ENCODE peak calls at places on chromosomes 1 and 21, in ten cellular contexts. Z, Q, S, G, Y, O, F, E, D and B are unnamed samples.

GRCh38 chr1:111520040-111520439 is 16.6 kb upstream of the ADORA3 start:
- DNase-seq in Z (no peak), Q (no peak), S (no peak), G (no peak), Y (no peak), O (no peak), F (no peak), E (no peak), D (no peak), B (no peak)

GRCh38 chr1:234923626-234924025 is 205.0 kb downstream of the TOMM20 start:
- DNase-seq in Z (no peak), Q (no peak), S (no peak), G (peak), Y (peak), O (no peak), F (no peak), E (peak), D (no peak), B (no peak)

GRCh38 chr1:2300851-2301606 is 72.9 kb downstream of the SKI start:
- DNase-seq in Z (peak), Q (no peak), S (no peak), G (peak), Y (peak), O (peak), F (peak), E (peak), D (peak), B (peak)

GRCh38 chr1:168421399-168422004 is 122.3 kb downstream of the XCL2 start:
- DNase-seq in Z (no peak), Q (no peak), S (no peak), G (no peak), Y (no peak), O (no peak), F (no peak), E (no peak), D (peak), B (no peak)

GRCh38 chr1:79781261-79781660 is 774.7 kb upstream of the ADGRL4 start:
- DNase-seq in Z (peak), Q (no peak), S (no peak), G (no peak), Y (no peak), O (no peak), F (no peak), E (no peak), D (no peak), B (no peak)

GRCh38 chr1:172720325-172720724 is 61.4 kb downstream of the FASLG start:
- DNase-seq in Z (no peak), Q (no peak), S (no peak), G (no peak), Y (no peak), O (no peak), F (no peak), E (no peak), D (no peak), B (no peak)

GRCh38 chr1:220316291-220316690 is 44.0 kb upstream of the RAB3GAP2 start:
- DNase-seq in Z (no peak), Q (no peak), S (no peak), G (no peak), Y (no peak), O (no peak), F (no peak), E (no peak), D (no peak), B (no peak)

GRCh38 chr1:11979453-11979817 is 809 bp upstream of the MFN2 start:
- DNase-seq in Z (no peak), Q (no peak), S (no peak), G (no peak), Y (peak), O (no peak), F (no peak), E (no peak), D (no peak), B (no peak)

GRCh38 chr1:198890531-198890930 is 251.7 kb downstream of the PTPRC start:
- DNase-seq in Z (peak), Q (no peak), S (peak), G (no peak), Y (no peak), O (no peak), F (no peak), E (no peak), D (no peak), B (no peak)

GRCh38 chr1:178496410-178497135 is at the start of gene CLEC20A:
- DNase-seq in Z (no peak), Q (no peak), S (no peak), G (no peak), Y (no peak), O (no peak), F (no peak), E (peak), D (no peak), B (no peak)

GRCh38 chr1:110237406-110238152 is 27.5 kb downstream of the KCNC4 start:
- DNase-seq in Z (no peak), Q (no peak), S (no peak), G (no peak), Y (no peak), O (no peak), F (no peak), E (peak), D (no peak), B (no peak)

GRCh38 chr1:110582378-110582777 is 23.8 kb downstream of the KCNA2 start:
- DNase-seq in Z (no peak), Q (no peak), S (no peak), G (no peak), Y (no peak), O (no peak), F (no peak), E (no peak), D (no peak), B (no peak)

GRCh38 chr1:150579955-150580642 is 689 bp upstream of the MCL1 start:
- DNase-seq in Z (no peak), Q (no peak), S (no peak), G (no peak), Y (no peak), O (no peak), F (no peak), E (peak), D (no peak), B (no peak)

DNA sequence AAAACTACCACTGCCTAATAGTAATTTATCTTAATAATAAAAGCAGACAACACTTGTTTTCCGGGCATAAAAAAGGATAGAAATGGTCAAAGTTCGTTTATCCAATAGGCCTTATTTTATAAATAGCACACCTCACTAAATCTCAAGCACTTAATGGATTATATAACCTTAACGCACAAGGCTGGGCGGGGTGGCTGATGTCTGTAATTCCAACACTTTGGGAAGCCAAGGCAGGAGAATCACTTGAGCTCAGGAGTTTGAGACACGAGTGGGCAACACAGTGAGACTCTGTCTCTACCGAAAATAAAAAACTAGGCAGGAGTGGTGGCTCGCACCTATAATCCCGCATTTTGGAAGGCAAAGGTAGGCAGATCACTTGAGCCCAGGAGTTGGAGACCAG is 12.4 kb downstream of the EIF4G3 start:
- DNase-seq in Z (no peak), Q (no peak), S (no peak), G (no peak), Y (no peak), O (no peak), F (no peak), E (no peak), D (no peak), B (no peak)
- H3K27ac ChIP-seq in Z (no peak), Q (no peak), S (no peak), G (no peak), Y (no peak), O (peak), F (no peak), E (no peak), D (no peak), B (no peak)

GRCh38 chr21:46065215-46065992 is 32.5 kb upstream of the COL6A2 start:
- DNase-seq in Z (peak), Q (no peak), S (peak), G (no peak), Y (peak), O (peak), F (no peak), E (no peak), D (no peak), B (no peak)

GRCh38 chr21:46067505-46068201 is 30.3 kb upstream of the COL6A2 start:
- DNase-seq in Z (no peak), Q (no peak), S (no peak), G (no peak), Y (no peak), O (no peak), F (no peak), E (peak), D (no peak), B (no peak)

GRCh38 chr21:46068516-46069079 is 29.3 kb upstream of the COL6A2 start:
- DNase-seq in Z (no peak), Q (no peak), S (no peak), G (no peak), Y (no peak), O (no peak), F (no peak), E (peak), D (no peak), B (no peak)

GRCh38 chr21:46065993-46066842 is 31.7 kb upstream of the COL6A2 start:
- DNase-seq in Z (peak), Q (no peak), S (no peak), G (no peak), Y (no peak), O (no peak), F (no peak), E (peak), D (no peak), B (no peak)

DNA sequence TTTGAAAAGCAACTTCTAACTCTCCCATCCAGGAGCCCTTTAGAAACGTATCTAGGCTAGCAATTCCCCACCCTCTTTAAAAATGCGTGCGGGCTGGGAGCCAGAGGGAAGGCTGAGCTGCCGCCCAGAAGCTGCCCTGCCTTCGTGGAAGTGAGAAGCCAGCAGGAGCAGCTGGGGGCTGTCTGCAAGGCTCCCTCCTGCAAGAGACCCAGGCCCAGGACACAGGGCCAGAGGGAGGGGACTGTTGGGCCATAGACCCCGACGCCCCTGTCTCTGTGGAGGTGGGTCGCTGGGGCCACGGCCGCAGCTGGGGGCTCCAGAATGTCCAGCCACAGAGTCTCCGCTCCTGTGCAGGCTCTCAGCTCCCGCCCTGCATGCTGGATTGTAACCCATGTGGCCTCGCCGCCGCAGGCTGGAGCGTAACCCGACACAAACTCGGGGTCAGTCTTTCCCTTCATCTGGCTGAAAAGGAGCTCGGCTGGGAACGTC is 31.0 kb upstream of the COL6A2 start:
- DNase-seq in Z (peak), Q (peak), S (no peak), G (no peak), Y (peak), O (peak), F (no peak), E (peak), D (no peak), B (no peak)
- H3K27ac ChIP-seq in Z (peak), Q (no peak), S (no peak), G (no peak), Y (peak), O (peak), F (peak), E (peak), D (no peak), B (no peak)

GRCh38 chr1:95004013-95004412 is 68.7 kb downstream of the ALG14 start:
- DNase-seq in Z (no peak), Q (no peak), S (no peak), G (no peak), Y (no peak), O (no peak), F (no peak), E (no peak), D (no peak), B (no peak)

GRCh38 chr1:95003433-95003738 is 69.4 kb downstream of the ALG14 start:
- DNase-seq in Z (peak), Q (no peak), S (no peak), G (no peak), Y (no peak), O (no peak), F (no peak), E (no peak), D (no peak), B (no peak)

GRCh38 chr1:95002167-95002566 is 70.6 kb downstream of the ALG14 start:
- DNase-seq in Z (no peak), Q (no peak), S (no peak), G (no peak), Y (no peak), O (no peak), F (no peak), E (no peak), D (no peak), B (no peak)

GRCh38 chr1:95005584-95005983 is 67.2 kb downstream of the ALG14 start:
- DNase-seq in Z (no peak), Q (no peak), S (no peak), G (no peak), Y (no peak), O (no peak), F (no peak), E (no peak), D (no peak), B (no peak)

DNA sequence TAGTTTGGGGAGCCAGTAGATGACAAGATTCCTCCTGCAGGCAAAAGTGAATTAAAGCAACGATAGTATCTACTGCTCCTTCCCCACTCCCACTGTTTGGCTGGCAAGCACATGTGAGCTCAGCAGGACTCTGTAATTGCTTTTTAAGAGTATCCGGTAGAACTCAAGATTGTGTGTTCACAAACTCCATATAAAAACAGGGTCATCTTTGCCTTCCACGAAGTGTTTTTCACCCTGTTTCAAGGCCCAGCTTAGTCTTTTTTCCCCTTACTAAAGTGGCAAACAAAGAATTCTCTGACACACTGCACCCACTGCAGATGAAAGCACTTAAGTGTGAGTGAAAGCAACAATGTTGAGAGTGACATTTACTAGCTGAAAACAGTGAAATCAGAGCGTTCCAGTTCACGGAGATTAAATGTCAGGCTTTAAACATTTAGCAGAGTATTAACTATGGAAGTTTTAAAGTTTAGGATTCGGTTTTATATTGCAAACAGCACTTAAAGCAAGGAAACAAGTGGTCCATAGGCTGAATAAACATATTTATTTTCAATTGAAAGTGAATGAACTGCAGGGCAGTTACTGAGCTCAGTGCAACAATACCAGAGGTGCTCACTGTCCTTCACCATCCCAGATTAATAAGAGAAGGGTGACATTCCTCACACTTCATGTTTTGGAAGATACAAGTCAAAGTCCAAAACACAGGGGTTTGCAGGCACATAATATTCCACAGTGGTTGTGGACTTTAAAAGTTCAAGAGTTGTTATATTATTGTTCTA is 69.9 kb downstream of the ALG14 start:
- DNase-seq in Z (peak), Q (no peak), S (no peak), G (no peak), Y (no peak), O (no peak), F (no peak), E (no peak), D (no peak), B (no peak)
- H3K27ac ChIP-seq in Z (peak), Q (no peak), S (peak), G (no peak), Y (peak), O (no peak), F (peak), E (no peak), D (no peak), B (no peak)

GRCh38 chr1:214547747-214548146 is 3.7 kb downstream of the PTPN14 start:
- DNase-seq in Z (no peak), Q (no peak), S (no peak), G (no peak), Y (no peak), O (no peak), F (no peak), E (no peak), D (no peak), B (no peak)

GRCh38 chr1:214545293-214545692 is 6.1 kb downstream of the PTPN14 start:
- DNase-seq in Z (no peak), Q (no peak), S (no peak), G (no peak), Y (no peak), O (no peak), F (no peak), E (no peak), D (no peak), B (no peak)

GRCh38 chr1:214546076-214546475 is 5.3 kb downstream of the PTPN14 start:
- DNase-seq in Z (no peak), Q (no peak), S (no peak), G (no peak), Y (no peak), O (no peak), F (no peak), E (no peak), D (no peak), B (no peak)

GRCh38 chr1:214548988-214549387 is 2.4 kb downstream of the PTPN14 start:
- DNase-seq in Z (peak), Q (peak), S (peak), G (peak), Y (peak), O (peak), F (peak), E (no peak), D (no peak), B (no peak)

DNA sequence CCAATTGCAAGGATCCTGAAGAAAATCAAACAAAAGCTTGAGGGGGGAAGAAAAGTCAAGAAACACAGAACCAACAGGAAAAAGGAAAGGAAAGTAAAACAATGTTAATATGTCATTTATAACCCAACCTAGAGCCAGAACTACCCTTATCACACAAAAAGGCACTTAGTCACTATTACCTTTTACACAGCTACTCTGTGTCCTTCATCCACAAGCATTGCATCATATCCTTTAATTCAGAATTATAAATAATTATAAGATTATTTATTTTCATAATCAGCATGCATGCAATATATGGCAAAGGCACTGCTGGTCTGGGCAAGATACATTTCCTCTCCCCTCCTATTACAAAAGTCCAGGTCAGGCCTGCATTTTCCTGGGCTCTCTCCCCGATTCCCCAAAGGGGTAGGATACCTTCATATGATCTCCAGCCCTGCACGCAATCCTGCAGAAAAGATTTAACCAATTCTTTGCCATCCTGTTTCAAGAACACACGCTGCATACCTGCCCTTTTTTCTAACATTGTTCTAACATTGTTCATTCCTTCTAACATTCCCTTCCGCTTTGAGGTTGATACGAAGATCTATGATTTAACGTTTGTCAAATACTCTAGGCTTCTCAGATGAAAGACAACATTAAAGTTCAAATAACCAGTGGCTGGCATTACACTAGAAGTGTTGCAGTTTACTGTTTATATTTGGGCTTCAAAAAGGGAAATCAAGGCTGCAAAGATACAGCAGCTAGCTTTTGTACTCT is 4.3 kb downstream of the PTPN14 start:
- DNase-seq in Z (no peak), Q (no peak), S (no peak), G (no peak), Y (no peak), O (no peak), F (no peak), E (no peak), D (no peak), B (no peak)
- H3K27ac ChIP-seq in Z (no peak), Q (peak), S (no peak), G (peak), Y (peak), O (peak), F (no peak), E (no peak), D (no peak), B (no peak)

GRCh38 chr1:93616996-93617669 is 64.5 kb downstream of the BCAR3 start:
- DNase-seq in Z (no peak), Q (peak), S (no peak), G (peak), Y (peak), O (no peak), F (no peak), E (no peak), D (no peak), B (no peak)

GRCh38 chr1:93615201-93616150 is 66.2 kb downstream of the BCAR3 start:
- DNase-seq in Z (peak), Q (no peak), S (peak), G (no peak), Y (peak), O (no peak), F (no peak), E (no peak), D (no peak), B (peak)

GRCh38 chr1:93616221-93616995 is 65.2 kb downstream of the BCAR3 start:
- DNase-seq in Z (no peak), Q (no peak), S (no peak), G (no peak), Y (no peak), O (no peak), F (no peak), E (no peak), D (no peak), B (no peak)

GRCh38 chr1:93619507-93620168 is 62.0 kb downstream of the BCAR3 start:
- DNase-seq in Z (no peak), Q (no peak), S (no peak), G (no peak), Y (no peak), O (no peak), F (no peak), E (no peak), D (no peak), B (no peak)

GRCh38 chr1:93617670-93618488 is 63.8 kb downstream of the BCAR3 start:
- DNase-seq in Z (no peak), Q (peak), S (no peak), G (peak), Y (no peak), O (no peak), F (no peak), E (peak), D (no peak), B (no peak)
- H3K27ac ChIP-seq in Z (no peak), Q (peak), S (peak), G (peak), Y (peak), O (peak), F (peak), E (no peak), D (no peak), B (no peak)

DNA sequence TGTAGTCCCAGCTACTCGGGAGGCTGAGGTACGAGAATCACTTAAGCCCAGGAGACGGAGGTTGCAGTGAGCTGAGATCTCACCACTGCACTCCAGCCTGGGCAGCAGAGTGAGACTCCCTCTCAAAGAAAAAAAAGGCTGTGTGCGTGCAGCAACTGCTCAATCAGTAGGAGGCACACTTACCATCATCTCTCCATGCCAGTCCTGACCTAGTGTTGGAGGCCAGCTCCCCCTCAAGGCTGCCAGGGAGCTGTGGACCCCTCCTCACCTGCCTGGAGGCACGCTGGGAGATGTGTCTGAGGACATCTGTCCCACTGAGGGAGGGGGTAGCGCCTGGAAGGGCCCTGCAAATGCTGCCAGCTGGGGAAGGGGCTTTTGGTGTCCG is 11.9 kb downstream of the RPS6KA1 start:
- DNase-seq in Z (no peak), Q (no peak), S (no peak), G (no peak), Y (no peak), O (no peak), F (no peak), E (no peak), D (no peak), B (no peak)
- H3K27ac ChIP-seq in Z (no peak), Q (peak), S (no peak), G (no peak), Y (peak), O (no peak), F (peak), E (peak), D (peak), B (peak)